ENCODE peak calls at places on chromosomes 13 and 19, in five cellular contexts. J is thyroid gland, Z is DND-41, W is uterus, F is mucosa of descending colon. H is an unnamed sample. For H3K4me1, the result is how much of the 10 kb centered on the place peaks cover.

GRCh38 chr13:85040176-85040660 is 759.0 kb downstream of the SLITRK6 start:
- DNase-seq in J (no peak), Z (no peak), W (no peak), F (no peak), H (no peak)

GRCh38 chr13:67792151-67792665 is 562.1 kb upstream of the PCDH9 start:
- DNase-seq in Z (no peak), J (no peak), W (no peak), F (no peak), H (no peak)

GRCh38 chr13:85538957-85539356 is 260.3 kb downstream of the SLITRK6 start:
- DNase-seq in W (no peak), F (no peak), J (no peak), Z (no peak), H (no peak)

GRCh38 chr19:45439569-45440258 is 16.0 kb upstream of the ERCC1 start:
- DNase-seq in W (peak), Z (peak), J (peak), F (peak), H (peak)

GRCh38 chr13:71661921-71662320 is 205.1 kb downstream of the DACH1 start:
- DNase-seq in J (no peak), F (no peak), Z (no peak), W (no peak), H (no peak)

GRCh38 chr19:35309481-35310279 is 17.7 kb downstream of the MAG start:
- DNase-seq in F (no peak), J (peak), Z (no peak), W (no peak), H (peak)

GRCh38 chr13:90233933-90234672 is 1113.4 kb upstream of the MIR17HG start:
- DNase-seq in Z (no peak), W (no peak), J (no peak), F (no peak), H (no peak)

GRCh38 chr13:29621401-29621800 is 25.9 kb upstream of the SLC7A1 start:
- DNase-seq in J (no peak), Z (no peak), W (no peak), F (no peak), H (no peak)

GRCh38 chr13:45518525-45519235 is 53.9 kb downstream of the COG3 start:
- DNase-seq in J (no peak), Z (no peak), F (no peak), W (no peak), H (no peak)

GRCh38 chr13:44578064-44578394 is 1.9 kb upstream of the TSC22D1 start:
- DNase-seq in F (peak), Z (no peak), W (no peak), J (no peak), H (peak)

GRCh38 chr13:111393221-111393790 is 72.9 kb downstream of the TEX29 start:
- DNase-seq in W (no peak), Z (no peak), F (no peak), J (no peak), H (peak)

GRCh38 chr13:44629465-44630183 is 53.5 kb upstream of the TSC22D1 start:
- DNase-seq in Z (no peak), W (no peak), J (no peak), F (no peak), H (no peak)

GRCh38 chr13:61654501-61654900 is 238.9 kb upstream of the PCDH20 start:
- DNase-seq in W (no peak), Z (no peak), J (no peak), F (no peak), H (no peak)
- H3K4me1 ChIP-seq in W (under half), Z (under half), J (under half), F (under half), H (under half)

DNA sequence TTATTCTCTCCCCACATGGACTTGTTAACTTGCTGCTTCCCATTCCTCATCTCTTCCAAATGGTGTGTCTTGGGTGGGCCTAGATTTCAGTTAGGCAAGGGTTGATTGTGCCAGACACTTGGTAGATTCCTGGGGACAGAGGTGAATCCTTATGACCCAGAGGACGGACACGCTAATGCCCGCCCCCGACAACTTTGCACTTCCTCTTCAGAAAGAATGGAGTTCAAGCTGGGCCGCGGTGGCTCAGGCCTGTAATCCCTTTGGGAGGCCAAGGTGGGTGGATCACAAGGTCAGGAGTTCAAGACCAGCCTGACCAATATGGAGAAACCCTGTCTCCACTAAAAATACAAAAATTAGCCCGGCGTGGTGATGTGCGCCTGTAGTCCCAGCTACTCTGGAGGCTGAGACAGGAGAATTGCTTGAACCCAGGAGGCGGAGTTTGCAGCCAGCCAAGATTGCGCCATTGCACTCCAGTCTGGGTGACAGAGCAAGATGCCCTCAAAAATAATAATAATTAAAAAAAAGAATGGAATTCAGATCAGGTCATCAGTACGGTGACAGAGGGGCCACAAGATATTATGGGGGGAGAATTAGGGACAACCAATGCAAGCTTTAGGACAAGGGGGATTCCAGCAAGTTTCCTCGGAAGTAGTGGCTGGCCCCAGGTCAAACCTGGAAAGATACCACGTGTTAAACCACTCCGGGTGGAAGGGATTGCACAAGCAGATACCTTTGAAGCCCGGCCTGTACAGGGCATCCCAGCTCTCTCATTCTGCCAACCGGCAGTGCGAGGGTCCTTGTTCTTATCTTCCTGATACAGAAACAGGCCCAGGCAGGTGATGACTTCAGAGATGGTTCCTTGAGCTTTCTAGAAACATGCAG is 2.7 kb downstream of the MYO9B start:
- DNase-seq in W (no peak), Z (no peak), J (no peak), F (no peak), H (no peak)
- H3K4me1 ChIP-seq in W (under half), Z (under half), J (under half), F (under half), H (half or more)

GRCh38 chr13:80928241-80928640 is 587.3 kb upstream of the SPRY2 start:
- DNase-seq in F (no peak), Z (no peak), W (no peak), J (no peak), H (no peak)

GRCh38 chr13:80931766-80932165 is 590.8 kb upstream of the SPRY2 start:
- DNase-seq in W (no peak), F (no peak), Z (no peak), J (no peak), H (no peak)

DNA sequence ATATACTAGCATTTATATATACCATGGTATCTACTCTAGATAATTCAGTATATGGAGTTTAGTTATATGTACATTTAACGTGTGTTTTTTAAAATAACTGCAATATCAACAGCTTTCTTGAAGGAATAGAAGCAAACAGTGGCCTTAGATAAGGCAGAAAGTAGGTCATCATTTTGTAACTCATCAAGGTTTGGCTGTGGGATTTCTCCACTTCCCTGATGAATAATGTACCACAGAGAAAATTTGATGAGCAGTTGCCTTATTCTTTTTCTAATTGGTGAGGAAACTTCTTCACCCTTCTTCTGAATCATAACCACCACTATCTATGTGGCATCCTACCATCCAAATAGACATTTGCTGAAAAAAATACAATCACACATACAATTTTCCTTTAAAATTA is 590.2 kb upstream of the SPRY2 start:
- DNase-seq in W (no peak), J (no peak), Z (no peak), F (no peak), H (no peak)
- H3K4me1 ChIP-seq in W (under half), J (under half), Z (under half), F (under half), H (under half)

GRCh38 chr13:40631605-40632004 is 34.8 kb downstream of the FOXO1 start:
- DNase-seq in F (no peak), J (no peak), W (no peak), Z (no peak), H (no peak)
- H3K4me1 ChIP-seq in F (under half), J (under half), W (under half), Z (under half), H (under half)

GRCh38 chr19:5967994-5968430 is 9.9 kb downstream of the RANBP3 start:
- DNase-seq in W (peak), F (peak), J (peak), Z (peak), H (peak)
- H3K4me1 ChIP-seq in W (under half), F (under half), J (under half), Z (half or more), H (half or more)

GRCh38 chr19:10292206-10292788 is 2.5 kb downstream of the ICAM5 start:
- DNase-seq in W (peak), F (peak), Z (no peak), J (peak), H (peak)

GRCh38 chr19:10293637-10294367 is 4.0 kb downstream of the ICAM5 start:
- DNase-seq in W (no peak), Z (no peak), F (no peak), J (no peak), H (no peak)

GRCh38 chr19:10291554-10292205 is 1.9 kb downstream of the ICAM5 start:
- DNase-seq in Z (no peak), W (no peak), F (no peak), J (no peak), H (peak)

GRCh38 chr19:10294368-10294697 is 4.6 kb downstream of the ICAM5 start:
- DNase-seq in F (no peak), W (no peak), J (peak), Z (no peak), H (no peak)

DNA sequence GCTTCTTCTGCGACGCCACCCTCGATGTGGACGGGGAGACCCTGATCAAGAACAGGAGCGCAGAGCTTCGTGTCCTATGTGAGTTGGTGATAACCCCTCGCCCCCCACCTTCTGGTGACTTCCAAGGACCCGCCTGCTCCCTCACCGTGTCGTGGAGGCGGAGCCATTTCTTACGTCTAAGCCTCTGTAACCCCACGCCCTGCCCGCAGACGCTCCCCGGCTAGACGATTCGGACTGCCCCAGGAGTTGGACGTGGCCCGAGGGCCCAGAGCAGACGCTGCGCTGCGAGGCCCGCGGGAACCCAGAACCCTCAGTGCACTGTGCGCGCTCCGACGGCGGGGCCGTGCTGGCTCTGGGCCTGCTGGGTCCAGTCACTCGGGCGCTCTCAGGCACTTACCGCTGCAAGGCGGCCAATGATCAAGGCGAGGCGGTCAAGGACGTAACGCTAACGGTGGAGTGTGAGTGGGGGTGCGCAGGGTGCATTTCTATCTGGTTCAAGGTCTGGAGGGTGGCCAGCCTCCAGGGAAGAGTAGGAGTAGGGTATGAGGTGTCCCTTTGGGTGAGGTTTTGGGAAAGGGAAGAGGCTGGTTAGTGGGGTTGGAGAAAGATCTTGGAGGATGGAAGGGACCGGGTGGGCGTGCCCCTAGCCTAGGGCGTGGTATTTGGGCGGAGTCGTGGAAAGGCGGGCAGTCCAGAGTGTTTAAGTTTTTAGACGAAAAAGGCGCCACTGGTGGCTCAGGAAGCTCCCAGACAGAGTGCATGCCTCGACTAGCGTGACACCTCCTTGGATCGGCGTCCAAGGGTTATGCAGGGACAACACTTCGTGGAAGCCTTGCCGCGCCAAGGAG is 3.3 kb downstream of the ICAM5 start:
- DNase-seq in F (no peak), W (no peak), Z (no peak), J (peak), H (peak)
- H3K4me1 ChIP-seq in F (half or more), W (under half), Z (under half), J (under half), H (half or more)

GRCh38 chr13:72689181-72689696 is 38.2 kb downstream of the MZT1 start:
- DNase-seq in Z (no peak), F (no peak), W (no peak), J (no peak), H (no peak)

DNA sequence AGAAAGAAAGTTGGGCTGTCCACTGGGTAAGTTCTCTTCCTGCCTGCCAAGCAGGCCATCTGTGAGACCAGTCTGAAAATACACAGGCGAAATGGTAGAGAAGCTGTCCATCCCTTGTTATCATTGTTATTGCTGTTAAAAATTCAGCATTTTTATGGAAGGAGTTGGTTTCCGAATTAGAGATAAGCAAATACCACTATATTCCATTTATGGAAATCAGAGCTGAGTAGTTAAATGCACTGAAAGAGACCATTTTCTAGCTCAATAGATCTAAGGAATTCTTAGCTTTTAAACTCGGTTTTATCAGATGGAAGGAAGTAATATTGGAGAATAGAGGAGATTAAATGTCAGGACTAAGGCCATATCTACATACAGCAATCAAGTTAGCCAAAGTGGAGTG is 40.7 kb downstream of the MZT1 start:
- DNase-seq in J (no peak), F (no peak), Z (no peak), W (no peak), H (no peak)
- H3K4me1 ChIP-seq in J (under half), F (under half), Z (under half), W (under half), H (under half)

H was measured in upper lobe of left lung.